ENCODE peak calls at places on chromosome 19, in seven cellular contexts. D, P, Z, O, M, I and A are unnamed samples.

GRCh38 chr19:3433313-3433712 is 47.0 kb downstream of the SMIM24 start:
- DNase-seq in D (no peak), P (no peak), M (no peak), I (peak; percentile 52), O (no peak), Z (no peak), A (peak; percentile 60)

GRCh38 chr19:52190679-52191293 is 934 bp downstream of the PPP2R1A start:
- DNase-seq in O (peak; percentile 30), Z (peak; percentile 48), I (peak; percentile 86), M (no peak), D (no peak), P (peak; percentile 67), A (no peak)

GRCh38 chr19:39104104-39104708 is 20.0 kb downstream of the ACP7 start:
- DNase-seq in I (peak; percentile 15), D (no peak), Z (no peak), O (no peak), P (no peak), M (no peak), A (no peak)

GRCh38 chr19:43675906-43676305 is 5.9 kb upstream of the PLAUR start:
- DNase-seq in I (no peak), M (no peak), P (no peak), D (no peak), O (no peak), Z (no peak), A (no peak)

GRCh38 chr19:42461700-42462324 is 19.1 kb upstream of the CXCL17 start:
- DNase-seq in I (no peak), P (no peak), D (no peak), M (no peak), O (no peak), Z (no peak), A (no peak)

GRCh38 chr19:17944301-17944700 is 11.5 kb downstream of the CCDC124 start:
- DNase-seq in M (peak; percentile 40), I (peak; percentile 99), D (no peak), O (peak; percentile 82), P (no peak), Z (no peak), A (peak; percentile 77)

GRCh38 chr19:10390652-10391286 is 10.4 kb upstream of the TYK2 start:
- DNase-seq in D (peak; percentile 48), I (peak; percentile 96), M (peak; percentile 72), Z (peak; percentile 80), P (peak; percentile 93), O (peak; percentile 84), A (peak; percentile 64)

GRCh38 chr19:2428756-2429711 is 1.6 kb upstream of the TIMM13 start:
- DNase-seq in I (no peak), Z (no peak), O (no peak), D (no peak), P (peak; percentile 74), M (no peak), A (no peak)

GRCh38 chr19:31578326-31578725 is 229.1 kb upstream of the TSHZ3 start:
- DNase-seq in Z (no peak), P (peak; percentile 32), O (no peak), M (no peak), D (no peak), I (no peak), A (no peak)

GRCh38 chr19:34236035-34236793 is 18.1 kb upstream of the GARRE1 start:
- DNase-seq in O (no peak), P (no peak), I (no peak), M (no peak), Z (peak; percentile 68), D (no peak), A (no peak)

GRCh38 chr19:6278740-6279619 is 795 bp downstream of the MLLT1 start:
- DNase-seq in P (peak; percentile 65), I (peak; percentile 89), Z (no peak), M (peak; percentile 28), O (no peak), D (no peak), A (no peak)

GRCh38 chr19:6279931-6280591 is at the start of gene MLLT1:
- DNase-seq in I (peak; percentile 100), M (peak; percentile 96), O (peak; percentile 98), Z (peak; percentile 97), D (peak; percentile 93), P (peak; percentile 99), A (peak; percentile 97)

GRCh38 chr19:6278051-6278450 is 1.7 kb downstream of the MLLT1 start:
- DNase-seq in M (no peak), O (no peak), Z (no peak), D (no peak), P (no peak), I (no peak), A (no peak)

GRCh38 chr19:6276447-6276846 is 3.3 kb downstream of the MLLT1 start:
- DNase-seq in Z (peak; percentile 53), P (no peak), O (no peak), M (peak; percentile 80), D (peak; percentile 59), I (peak; percentile 95), A (peak; percentile 57)

DNA sequence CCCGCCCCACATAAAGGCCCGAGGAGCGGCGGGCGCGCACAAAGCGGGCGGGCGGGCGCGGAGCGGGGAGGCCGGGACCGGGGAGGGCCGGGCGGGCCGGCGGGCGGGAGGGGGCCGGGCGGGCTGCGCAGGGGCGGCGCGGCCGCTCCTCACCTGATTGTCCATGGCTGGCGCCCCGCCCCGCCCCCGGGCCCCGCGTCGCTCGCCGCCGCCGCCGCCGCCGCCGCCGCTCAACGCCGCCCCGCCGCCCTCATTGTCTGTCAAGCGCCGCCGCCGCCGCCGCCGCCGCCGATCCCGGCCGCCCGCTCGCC is 200 bp downstream of the MLLT1 start:
- DNase-seq in P (no peak), D (no peak), O (no peak), M (no peak), I (no peak), Z (no peak), A (no peak)
- H3K27ac ChIP-seq in P (no peak overlapping the region), D (peak overlapping the region; percentile 76), O (no peak overlapping the region), M (peak overlapping the region; percentile 93), I (peak overlapping the region; percentile 80), Z (no peak overlapping the region), A (no peak overlapping the region)

GRCh38 chr19:29665215-29665825 is at the start of gene PLEKHF1:
- DNase-seq in Z (peak; percentile 92), I (peak; percentile 97), O (peak; percentile 77), M (peak; percentile 86), P (peak; percentile 96), D (peak; percentile 86), A (peak; percentile 83)
- H3K4me1 ChIP-seq in Z (peaks cover 3% of the 10 kb centered on the region), I (peaks cover 62% of the 10 kb centered on the region), O (peaks cover 40% of the 10 kb centered on the region), M (peaks cover 33% of the 10 kb centered on the region), P (peaks cover 4% of the 10 kb centered on the region), D (peaks cover 90% of the 10 kb centered on the region), A (peaks cover 18% of the 10 kb centered on the region)

GRCh38 chr19:30455881-30456280 is 83.7 kb downstream of the ZNF536 start:
- DNase-seq in M (no peak), Z (no peak), P (no peak), D (no peak), O (no peak), I (no peak), A (no peak)

GRCh38 chr19:30453768-30454167 is 81.6 kb downstream of the ZNF536 start:
- DNase-seq in O (no peak), Z (no peak), P (no peak), D (no peak), I (no peak), M (no peak), A (no peak)

GRCh38 chr19:30459859-30460258 is 87.7 kb downstream of the ZNF536 start:
- DNase-seq in O (no peak), I (no peak), Z (no peak), P (no peak), M (no peak), D (no peak), A (no peak)

GRCh38 chr19:30457484-30457883 is 85.3 kb downstream of the ZNF536 start:
- DNase-seq in O (no peak), Z (no peak), D (no peak), P (no peak), M (no peak), I (no peak), A (no peak)
- TF ChIP-seq CTCF in O (no peak), Z (no peak), D (no peak), P (no peak), M (no peak), I (no peak), A (no peak)

GRCh38 chr19:57947419-57948134 is at the start of gene ZNF256:
- DNase-seq in Z (peak; percentile 95), P (peak; percentile 99), D (peak; percentile 74), M (peak; percentile 84), I (peak; percentile 96), O (peak; percentile 90), A (peak; percentile 93)

GRCh38 chr19:57949296-57949695 is 1.8 kb upstream of the ZNF256 start:
- DNase-seq in Z (no peak), O (no peak), D (no peak), M (no peak), P (no peak), I (no peak), A (no peak)

GRCh38 chr19:57946316-57946715 is 1.2 kb downstream of the ZNF256 start:
- DNase-seq in M (no peak), P (no peak), I (no peak), O (no peak), Z (no peak), D (no peak), A (no peak)

GRCh38 chr19:57949702-57950101 is 2.2 kb upstream of the ZNF256 start:
- DNase-seq in Z (no peak), M (no peak), I (no peak), D (no peak), O (no peak), P (no peak), A (no peak)

GRCh38 chr19:57947088-57947418 is 453 bp downstream of the ZNF256 start:
- DNase-seq in O (no peak), Z (no peak), I (no peak), P (no peak), D (no peak), M (no peak), A (peak; percentile 21)
- H3K27ac ChIP-seq in O (no peak overlapping the region), Z (peak overlapping the region; percentile 15), I (peak overlapping the region; percentile 45), P (peak overlapping the region; percentile 72), D (no peak overlapping the region), M (peak overlapping the region; percentile 74), A (peak overlapping the region; percentile 67)

GRCh38 chr19:49927526-49928264 is 1.3 kb upstream of the ATF5 start:
- DNase-seq in I (no peak), M (no peak), D (no peak), O (no peak), P (no peak), Z (no peak), A (no peak)
- H3K4me1 ChIP-seq in I (peaks cover 3% of the 10 kb centered on the region), M (no peaks in the 10 kb centered on the region), D (peaks cover 59% of the 10 kb centered on the region), O (peaks cover 56% of the 10 kb centered on the region), P (peaks cover 7% of the 10 kb centered on the region), Z (peaks cover 7% of the 10 kb centered on the region), A (peaks cover 37% of the 10 kb centered on the region)

GRCh38 chr19:45779231-45780145 is 2.8 kb downstream of the DMPK start:
- DNase-seq in M (peak; percentile 96), Z (peak; percentile 98), P (peak; percentile 100), O (peak; percentile 86), D (peak; percentile 88), I (peak; percentile 95), A (peak; percentile 93)
- TF ChIP-seq CTCF in M (peak; percentile 77), Z (peak; percentile 77), P (peak; percentile 90), O (peak; percentile 77), D (peak; percentile 65), I (no peak), A (peak; percentile 49)